ENCODE peak calls at places on chromosomes 11 and 22, in seven cellular contexts. I, M, W, Y, F, J and Q are unnamed samples.
A peak's percentile ranks its signal among the peaks of the same experiment; 100 is the strongest.

GRCh38 chr11:64064374-64065140 is 28.8 kb downstream of the FLRT1 start:
- DNase-seq in I (no peak), M (no peak), W (no peak), Y (no peak), F (no peak), J (no peak), Q (no peak)

GRCh38 chr11:134537296-134537695 is 125.3 kb upstream of the B3GAT1 start:
- DNase-seq in I (no peak), M (no peak), W (no peak), Y (no peak), F (no peak), J (no peak), Q (peak; percentile 22)

GRCh38 chr11:64661622-64662021 is 61.4 kb downstream of the NRXN2 start:
- DNase-seq in I (no peak), M (no peak), W (no peak), Y (no peak), F (no peak), J (no peak), Q (no peak)

GRCh38 chr22:41762980-41763779 is 37.3 kb upstream of the CCDC134 start:
- DNase-seq in I (peak; percentile 61), M (no peak), W (peak; percentile 87), Y (no peak), F (no peak), J (peak; percentile 22), Q (peak; percentile 85)

GRCh38 chr22:24421428-24421931 is 5.9 kb upstream of the ADORA2A start:
- DNase-seq in I (peak; percentile 53), M (no peak), W (no peak), Y (no peak), F (no peak), J (no peak), Q (peak; percentile 82)

GRCh38 chr11:93020248-93021088 is 51.0 kb downstream of the MTNR1B start:
- DNase-seq in I (no peak), M (no peak), W (no peak), Y (no peak), F (no peak), J (no peak), Q (peak; percentile 63)

GRCh38 chr11:123357990-123358827 is 71.9 kb upstream of the GRAMD1B start:
- DNase-seq in I (peak; percentile 10), M (no peak), W (peak; percentile 67), Y (no peak), F (no peak), J (no peak), Q (peak; percentile 66)

GRCh38 chr22:24178502-24179440 is 2.5 kb upstream of the SUSD2 start:
- DNase-seq in I (no peak), M (no peak), W (no peak), Y (no peak), F (no peak), J (no peak), Q (no peak)

GRCh38 chr22:30362632-30363281 is 6.0 kb downstream of the CCDC157 start:
- DNase-seq in I (no peak), M (no peak), W (no peak), Y (no peak), F (no peak), J (no peak), Q (no peak)

GRCh38 chr11:11253995-11254394 is 99.1 kb downstream of the CSNK2A3 start:
- DNase-seq in I (no peak), M (no peak), W (no peak), Y (no peak), F (no peak), J (no peak), Q (peak; percentile 49)

GRCh38 chr22:46457502-46458488 is 79.6 kb downstream of the CELSR1 start:
- DNase-seq in I (no peak), M (no peak), W (peak; percentile 66), Y (no peak), F (no peak), J (no peak), Q (peak; percentile 99)

GRCh38 chr22:49208768-49209252 is 618.9 kb downstream of the BRD1 start:
- DNase-seq in I (peak; percentile 8), M (no peak), W (peak; percentile 69), Y (no peak), F (no peak), J (no peak), Q (peak; percentile 55)

GRCh38 chr11:33842236-33842915 is 49.5 kb downstream of the LMO2 start:
- DNase-seq in I (no peak), M (no peak), W (no peak), Y (no peak), F (no peak), J (no peak), Q (no peak)

GRCh38 chr11:128291835-128292234 is 295.5 kb downstream of the ETS1 start:
- DNase-seq in I (no peak), M (no peak), W (no peak), Y (no peak), F (no peak), J (no peak), Q (no peak)

GRCh38 chr22:45511847-45512261 is 9.2 kb downstream of the FBLN1 start:
- DNase-seq in I (no peak), M (peak; percentile 63), W (no peak), Y (peak; percentile 66), F (no peak), J (no peak), Q (peak; percentile 75)